ENCODE peak calls at places on chromosomes 6 and 20, in five cellular contexts. X is Peyer's patch, Z is dorsolateral prefrontal cortex, B is upper lobe of right lung, G is psoas muscle. F is an unnamed sample.
A peak's percentile ranks its signal among the peaks of the same experiment; 100 is the strongest.

GRCh38 chr20:33319986-33320385 is 37.0 kb downstream of the BPIFB1 start:
- DNase-seq in B (no peak), X (no peak), Z (no peak), G (no peak), F (no peak)

GRCh38 chr20:4217349-4217761 is 202.0 kb upstream of the RNF24 start:
- DNase-seq in G (peak; percentile 57), X (no peak), Z (no peak), B (no peak), F (no peak)

GRCh38 chr20:2005831-2006426 is 12.1 kb upstream of the PDYN start:
- DNase-seq in Z (no peak), X (peak; percentile 34), B (peak; percentile 78), G (peak; percentile 76), F (peak; percentile 9)

GRCh38 chr20:45358282-45359068 is 4.5 kb upstream of the SYS1 start:
- DNase-seq in X (peak; percentile 30), G (peak; percentile 88), B (peak; percentile 88), Z (peak; percentile 69), F (peak; percentile 24)

GRCh38 chr6:113649916-113650609 is 207.1 kb upstream of the MARCKS start:
- DNase-seq in X (no peak), B (no peak), Z (no peak), G (no peak), F (no peak)

GRCh38 chr6:105204331-105204730 is 24.5 kb upstream of the POPDC3 start:
- DNase-seq in B (no peak), X (no peak), Z (no peak), G (no peak), F (no peak)

GRCh38 chr6:41367700-41368099 is 32.3 kb downstream of the NCR2 start:
- DNase-seq in Z (peak; percentile 65), B (no peak), X (no peak), G (no peak), F (peak; percentile 8)

GRCh38 chr20:61861054-61861841 is 204.4 kb downstream of the TAF4 start:
- DNase-seq in B (no peak), Z (no peak), X (no peak), G (no peak), F (no peak)

GRCh38 chr6:31186052-31186734 is 15.7 kb upstream of the POU5F1 start:
- DNase-seq in Z (no peak), B (peak; percentile 76), G (peak; percentile 94), X (no peak), F (no peak)

GRCh38 chr20:50588034-50588736 is 78.0 kb downstream of the PTPN1 start:
- DNase-seq in B (peak; percentile 91), G (peak; percentile 88), X (peak; percentile 60), Z (no peak), F (no peak)

GRCh38 chr6:42118162-42119001 is 24.0 kb downstream of the C6orf132 start:
- DNase-seq in X (no peak), G (peak; percentile 74), B (peak; percentile 86), Z (no peak), F (no peak)

GRCh38 chr20:51788822-51789221 is 13.5 kb downstream of the SALL4 start:
- DNase-seq in G (no peak), X (no peak), Z (no peak), B (no peak), F (no peak)

GRCh38 chr6:151733680-151734320 is 73.7 kb upstream of the ESR1 start:
- DNase-seq in Z (no peak), G (no peak), X (no peak), B (no peak), F (no peak)

GRCh38 chr20:39853664-39854063 is 835.4 kb downstream of the MAFB start:
- DNase-seq in B (no peak), X (no peak), G (no peak), Z (no peak), F (no peak)

GRCh38 chr6:52551483-52552277 is 25.2 kb downstream of the TRAM2 start:
- DNase-seq in Z (no peak), B (peak; percentile 71), G (peak; percentile 79), X (no peak), F (no peak)

GRCh38 chr6:31834367-31834703 is 6.8 kb downstream of the HSPA1B start:
- DNase-seq in G (peak; percentile 94), X (peak; percentile 74), Z (peak; percentile 84), B (peak; percentile 94), F (peak; percentile 70)

GRCh38 chr20:7695622-7696021 is 244.6 kb downstream of the HAO1 start:
- DNase-seq in G (no peak), Z (no peak), B (no peak), X (no peak), F (no peak)

GRCh38 chr6:25138024-25138696 is 141.0 kb upstream of the CARMIL1 start:
- DNase-seq in X (peak; percentile 72), Z (no peak), G (peak; percentile 59), B (peak; percentile 65), F (no peak)

GRCh38 chr20:9119776-9120175 is 50.9 kb downstream of the PLCB4 start:
- DNase-seq in G (peak; percentile 63), B (no peak), Z (no peak), X (no peak), F (no peak)

GRCh38 chr6:7058250-7058923 is 49.4 kb upstream of the RREB1 start:
- DNase-seq in B (no peak), G (peak; percentile 63), X (no peak), Z (no peak), F (no peak)

GRCh38 chr20:40720826-40721225 is 31.8 kb upstream of the MAFB start:
- DNase-seq in B (no peak), Z (no peak), G (no peak), X (no peak), F (no peak)

GRCh38 chr6:142406131-142406530 is 104.3 kb downstream of the ADGRG6 start:
- DNase-seq in X (no peak), Z (no peak), B (no peak), G (no peak), F (no peak)

GRCh38 chr6:56534680-56535419 is 107.8 kb downstream of the DST start:
- DNase-seq in B (no peak), X (no peak), G (no peak), Z (no peak), F (no peak)

GRCh38 chr6:162814417-162814988 is 86.7 kb downstream of the PACRG start:
- DNase-seq in B (no peak), Z (no peak), G (no peak), X (no peak), F (no peak)

GRCh38 chr20:41340327-41341055 is at the start of gene LPIN3:
- DNase-seq in G (peak; percentile 90), Z (no peak), B (peak; percentile 94), X (peak; percentile 55), F (peak; percentile 24)

GRCh38 chr6:157761331-157761921 is 61.6 kb upstream of the SNX9 start:
- DNase-seq in Z (no peak), G (no peak), B (no peak), X (peak; percentile 54), F (no peak)

GRCh38 chr6:38404900-38405556 is 234.7 kb downstream of the BTBD9 start:
- DNase-seq in B (no peak), X (no peak), Z (no peak), G (no peak), F (no peak)

GRCh38 chr20:38473353-38473795 is 731 bp downstream of the RALGAPB start:
- DNase-seq in G (no peak), Z (no peak), X (no peak), B (no peak), F (no peak)

GRCh38 chr20:38569747-38570519 is 11.1 kb upstream of the ADIG start:
- DNase-seq in Z (no peak), B (no peak), X (no peak), G (no peak), F (no peak)

GRCh38 chr6:163263998-163264661 is 150.4 kb upstream of the QKI start:
- DNase-seq in B (no peak), Z (peak; percentile 78), X (no peak), G (peak; percentile 57), F (no peak)

GRCh38 chr6:6332240-6332639 is 11.8 kb upstream of the F13A1 start:
- DNase-seq in B (no peak), G (no peak), Z (no peak), X (peak; percentile 33), F (no peak)

GRCh38 chr6:94733066-94733465 is 844.3 kb upstream of the MANEA start:
- DNase-seq in X (no peak), G (no peak), B (no peak), Z (no peak), F (no peak)

GRCh38 chr6:15491986-15492269 is 170.9 kb downstream of the DTNBP1 start:
- DNase-seq in X (no peak), G (no peak), B (no peak), Z (no peak), F (no peak)

GRCh38 chr6:21479140-21479539 is 114.4 kb upstream of the SOX4 start:
- DNase-seq in G (no peak), B (no peak), Z (no peak), X (no peak), F (no peak)

GRCh38 chr20:953742-954141 is 37.6 kb upstream of the ANGPT4 start:
- DNase-seq in Z (no peak), B (no peak), G (no peak), X (no peak), F (no peak)

GRCh38 chr6:101630956-101631355 is 237.4 kb downstream of the GRIK2 start:
- DNase-seq in G (no peak), B (no peak), Z (no peak), X (no peak), F (no peak)

GRCh38 chr6:110098511-110099116 is 80.9 kb downstream of the WASF1 start:
- DNase-seq in X (no peak), G (no peak), B (no peak), Z (no peak), F (no peak)

GRCh38 chr20:58751956-58752355 is 59.4 kb downstream of the NPEPL1 start:
- DNase-seq in Z (no peak), G (no peak), B (no peak), X (no peak), F (no peak)

GRCh38 chr20:58312836-58313235 is 3.3 kb downstream of the RAB22A start:
- DNase-seq in X (no peak), B (no peak), Z (no peak), G (no peak), F (no peak)

GRCh38 chr6:30184417-30185031 is 21.2 kb downstream of the TRIM15 start:
- DNase-seq in Z (no peak), B (no peak), G (no peak), X (no peak), F (no peak)
- H3K27ac ChIP-seq in Z (no peak overlapping the region), B (no peak overlapping the region), G (no peak overlapping the region), X (no peak overlapping the region), F (no peak overlapping the region)

GRCh38 chr20:13611726-13612125 is 27.0 kb downstream of the TASP1 start:
- DNase-seq in X (no peak), B (no peak), G (no peak), Z (no peak), F (no peak)
- H3K27ac ChIP-seq in X (no peak overlapping the region), B (no peak overlapping the region), G (no peak overlapping the region), Z (no peak overlapping the region), F (no peak overlapping the region)

GRCh38 chr6:14118091-14118439 is 493 bp downstream of the CD83 start:
- DNase-seq in B (no peak), Z (no peak), X (no peak), G (no peak), F (no peak)
- H3K27ac ChIP-seq in B (peak overlapping the region; percentile 70), Z (no peak overlapping the region), X (peak overlapping the region; percentile 85), G (no peak overlapping the region), F (no peak overlapping the region)

GRCh38 chr20:36677422-36677771 is 31.4 kb upstream of the SLA2 start:
- DNase-seq in G (no peak), B (no peak), X (no peak), Z (no peak), F (no peak)
- H3K27ac ChIP-seq in G (no peak overlapping the region), B (no peak overlapping the region), X (no peak overlapping the region), Z (no peak overlapping the region), F (no peak overlapping the region)